ENCODE peak calls at places on chromosomes 1 and 21, in five cellular contexts. V is HL-60, D is WERI-Rb-1, H is right cardiac atrium, S is osteoblast. Y is an unnamed sample.

GRCh38 chr1:236284291-236284711 is 2.5 kb upstream of the ERO1B start:
- DNase-seq in V (peak; percentile 55), D (no peak), H (no peak), S (no peak), Y (peak; percentile 65)

GRCh38 chr1:34263411-34263810 is 86.7 kb downstream of the C1orf94 start:
- DNase-seq in V (no peak), D (no peak), H (no peak), S (no peak), Y (no peak)

GRCh38 chr1:4174291-4175200 is 274.5 kb upstream of the C1orf174 start:
- DNase-seq in V (no peak), D (no peak), H (no peak), S (peak; percentile 32), Y (no peak)

GRCh38 chr1:157429841-157430240 is 122.5 kb downstream of the FCRL5 start:
- DNase-seq in V (no peak), D (no peak), H (no peak), S (no peak), Y (no peak)

GRCh38 chr1:110462093-110462492 is 11.1 kb downstream of the PROK1 start:
- DNase-seq in V (no peak), D (no peak), H (no peak), S (no peak), Y (no peak)

GRCh38 chr1:105137543-105138444 is 1388.1 kb downstream of the AMY1C start:
- DNase-seq in V (peak; percentile 4), D (peak; percentile 44), H (peak; percentile 58), S (no peak), Y (peak; percentile 44)

GRCh38 chr1:37177230-37177864 is 143.0 kb upstream of the GRIK3 start:
- DNase-seq in V (peak; percentile 42), D (peak; percentile 75), H (peak; percentile 39), S (no peak), Y (peak; percentile 82)

GRCh38 chr1:22295856-22296255 is 153.0 kb upstream of the WNT4 start:
- DNase-seq in V (no peak), D (no peak), H (no peak), S (no peak), Y (no peak)

GRCh38 chr1:201309420-201309819 is 26.1 kb downstream of the PKP1 start:
- DNase-seq in V (peak; percentile 75), D (peak; percentile 93), H (peak; percentile 76), S (peak; percentile 94), Y (peak; percentile 63)

GRCh38 chr21:15221799-15222386 is 157.1 kb upstream of the NRIP1 start:
- DNase-seq in V (peak; percentile 57), D (peak; percentile 92), H (peak; percentile 46), S (peak; percentile 80), Y (no peak)

GRCh38 chr1:224054611-224055010 is 59.3 kb upstream of the FBXO28 start:
- DNase-seq in V (no peak), D (no peak), H (no peak), S (no peak), Y (no peak)

GRCh38 chr1:27438621-27439061 is 46.2 kb downstream of the GPR3 start:
- DNase-seq in V (peak; percentile 21), D (no peak), H (no peak), S (no peak), Y (no peak)

GRCh38 chr1:211378844-211379243 is 52.2 kb downstream of the TRAF5 start:
- DNase-seq in V (no peak), D (no peak), H (no peak), S (peak; percentile 90), Y (no peak)

GRCh38 chr1:167630568-167631385 is 745 bp downstream of the RCSD1 start:
- DNase-seq in V (no peak), D (no peak), H (no peak), S (peak; percentile 83), Y (peak; percentile 68)

GRCh38 chr21:28106370-28106890 is 886.2 kb downstream of the LTN1 start:
- DNase-seq in V (no peak), D (no peak), H (no peak), S (no peak), Y (no peak)

GRCh38 chr1:59892836-59893811 is 33.4 kb downstream of the CYP2J2 start:
- DNase-seq in V (no peak), D (no peak), H (no peak), S (no peak), Y (no peak)

GRCh38 chr1:110084226-110085078 is 14.0 kb upstream of the ALX3 start:
- DNase-seq in V (peak; percentile 49), D (no peak), H (peak; percentile 83), S (peak; percentile 85), Y (no peak)

GRCh38 chr1:182990413-182991144 is 32.6 kb upstream of the LAMC1 start:
- DNase-seq in V (no peak), D (no peak), H (no peak), S (no peak), Y (no peak)

GRCh38 chr1:193183019-193183643 is 3.3 kb downstream of the B3GALT2 start:
- DNase-seq in V (no peak), D (no peak), H (no peak), S (no peak), Y (peak; percentile 87)

GRCh38 chr1:116352349-116352813 is 20.7 kb upstream of the ATP1A1 start:
- DNase-seq in V (no peak), D (no peak), H (no peak), S (no peak), Y (no peak)

GRCh38 chr1:1137256-1138045 is 21.6 kb upstream of the C1orf159 start:
- DNase-seq in V (peak; percentile 12), D (no peak), H (no peak), S (no peak), Y (no peak)

GRCh38 chr1:219427989-219428388 is 184.9 kb downstream of the ZC3H11B start:
- DNase-seq in V (no peak), D (no peak), H (no peak), S (no peak), Y (no peak)

GRCh38 chr1:55400560-55400959 is 185.4 kb upstream of the USP24 start:
- DNase-seq in V (no peak), D (no peak), H (no peak), S (no peak), Y (no peak)

GRCh38 chr21:45350206-45350854 is 54.6 kb upstream of the COL18A1 start:
- DNase-seq in V (no peak), D (no peak), H (no peak), S (no peak), Y (no peak)
- H3K27ac ChIP-seq in V (no peak overlapping the region), D (no peak overlapping the region), H (peak overlapping the region; percentile 13), S (peak overlapping the region; percentile 46), Y (no peak overlapping the region)

DNA sequence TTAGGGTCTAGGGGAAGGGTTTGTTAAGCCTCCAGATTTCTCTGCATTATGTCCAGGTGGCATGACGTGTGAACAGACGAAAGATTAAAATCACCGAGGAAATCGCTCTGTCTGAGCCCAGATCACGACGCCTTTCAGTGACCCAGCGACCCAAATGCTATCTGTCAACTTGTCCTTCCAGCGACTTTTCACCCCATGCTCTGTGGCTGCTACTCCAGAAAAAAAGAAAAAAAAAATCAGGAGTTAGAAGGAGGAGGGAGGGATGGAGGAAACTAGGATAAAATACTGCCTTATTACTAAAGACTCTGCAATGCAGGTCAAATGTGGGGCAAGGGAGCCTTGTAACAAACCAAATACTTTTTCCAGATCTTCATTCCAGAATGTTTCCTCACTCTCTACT is 352.0 kb downstream of the NUF2 start:
- DNase-seq in V (no peak), D (peak; percentile 97), H (no peak), S (no peak), Y (no peak)
- H3K27ac ChIP-seq in V (no peak overlapping the region), D (peak overlapping the region; percentile 97), H (no peak overlapping the region), S (no peak overlapping the region), Y (no peak overlapping the region)

DNA sequence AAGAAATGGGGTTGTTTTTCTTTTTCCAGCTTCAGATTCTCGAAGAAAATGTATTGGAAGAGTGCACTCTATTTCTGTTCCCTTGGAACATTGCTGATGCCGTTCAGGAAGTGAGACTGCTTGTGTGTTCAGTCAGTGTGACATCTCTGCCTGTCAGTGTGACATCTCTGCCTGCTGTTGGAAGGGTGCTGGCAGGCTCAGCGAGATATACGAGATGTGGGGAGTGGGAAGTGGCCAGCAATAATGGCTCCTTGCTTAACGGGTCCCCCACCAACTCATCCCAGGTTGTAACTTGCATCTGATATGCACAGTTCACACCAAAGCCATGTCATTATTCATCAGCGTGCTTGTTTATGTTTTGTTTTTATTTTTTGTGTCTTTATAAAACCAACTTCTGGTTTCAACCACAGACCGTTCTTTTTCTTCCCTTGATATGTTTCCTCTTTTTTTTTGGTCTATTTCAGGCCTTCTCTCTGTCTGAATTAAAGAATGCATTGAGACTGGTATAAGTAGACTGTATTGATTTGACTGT is 145.4 kb downstream of the GALNT2 start:
- DNase-seq in V (peak; percentile 24), D (no peak), H (peak; percentile 49), S (no peak), Y (no peak)
- H3K27ac ChIP-seq in V (peak overlapping the region; percentile 39), D (no peak overlapping the region), H (no peak overlapping the region), S (no peak overlapping the region), Y (no peak overlapping the region)

DNA sequence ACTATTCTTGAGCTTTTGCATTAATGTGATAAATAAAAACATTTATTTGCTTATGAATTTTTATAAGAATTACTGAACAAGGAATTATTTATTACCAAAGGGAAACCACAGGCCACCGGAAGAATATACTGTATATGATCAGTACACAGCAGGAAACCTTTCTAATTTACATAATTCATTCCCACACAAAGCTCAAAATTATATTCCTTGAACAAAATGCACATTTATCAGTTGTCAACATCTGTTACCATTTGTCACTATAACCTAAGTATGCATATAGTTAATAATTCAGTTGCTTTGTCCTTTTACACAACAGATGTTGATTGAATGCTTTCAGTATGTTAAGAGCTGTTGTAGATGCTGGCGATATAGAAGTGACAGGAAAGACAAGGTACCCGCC is 27.2 kb downstream of the VPS45 start:
- DNase-seq in V (no peak), D (no peak), H (no peak), S (no peak), Y (no peak)
- H3K27ac ChIP-seq in V (no peak overlapping the region), D (no peak overlapping the region), H (no peak overlapping the region), S (no peak overlapping the region), Y (no peak overlapping the region)

DNA sequence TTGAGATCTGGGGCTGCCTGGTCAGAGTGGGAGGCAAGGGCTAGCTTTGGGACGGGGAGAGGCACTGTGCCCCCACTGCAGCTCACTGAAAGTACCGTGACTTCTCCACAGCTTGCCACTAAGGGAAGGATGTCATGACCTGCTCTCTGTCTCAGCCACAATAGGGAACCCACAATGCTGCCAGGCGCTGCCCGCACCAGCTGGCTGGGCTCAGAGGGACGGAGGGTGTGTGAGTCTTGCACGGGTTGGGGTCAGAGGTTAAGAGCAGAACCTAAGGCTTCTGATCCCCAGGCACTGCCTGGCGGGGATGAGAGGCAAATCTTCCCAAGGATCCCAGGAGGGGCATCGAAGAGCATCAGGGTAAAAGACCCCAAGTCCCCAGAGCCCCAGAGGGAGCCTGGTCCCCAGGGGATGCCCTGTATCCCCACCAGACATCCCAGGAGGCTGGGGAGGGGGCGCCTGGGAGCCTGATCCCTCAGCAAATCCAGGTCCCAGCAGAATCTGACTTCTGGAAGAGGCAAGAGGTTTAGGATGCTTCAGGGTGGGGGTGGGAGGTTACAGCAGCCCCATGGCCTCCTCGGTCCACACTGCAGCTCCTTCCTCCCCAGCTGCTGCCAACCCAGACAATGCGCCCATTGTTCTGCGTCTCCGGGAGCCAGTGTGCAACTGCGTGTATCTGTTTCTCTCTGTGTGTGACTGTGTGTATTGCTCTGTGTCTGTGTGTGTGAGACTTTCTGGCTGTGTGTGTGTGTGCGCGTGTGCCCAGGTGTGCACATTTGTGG is 2.0 kb upstream of the MARCKSL1 start:
- DNase-seq in V (peak; percentile 88), D (no peak), H (peak; percentile 86), S (no peak), Y (peak; percentile 68)
- H3K27ac ChIP-seq in V (peak overlapping the region; percentile 58), D (no peak overlapping the region), H (peak overlapping the region; percentile 34), S (no peak overlapping the region), Y (peak overlapping the region; percentile 84)